ENCODE peak calls at places on chromosomes 13 and 19, in eight cellular contexts. W, M, B, V, H, L, Z and U are unnamed samples.

GRCh38 chr13:77811981-77812380 is 106.7 kb downstream of the EDNRB start:
- DNase-seq in W (no peak), M (no peak), B (no peak), V (no peak), H (no peak), L (no peak), Z (no peak), U (no peak)

GRCh38 chr13:92173254-92173653 is 774.8 kb downstream of the GPC5 start:
- DNase-seq in W (no peak), M (no peak), B (no peak), V (no peak), H (no peak), L (no peak), Z (no peak), U (no peak)

GRCh38 chr19:55563261-55563690 is 17.4 kb downstream of the ZNF579 start:
- DNase-seq in W (peak), M (no peak), B (peak), V (no peak), H (no peak), L (no peak), Z (peak), U (no peak)

GRCh38 chr19:6374711-6375410 is 872 bp downstream of the PSPN start:
- DNase-seq in W (no peak), M (no peak), B (no peak), V (no peak), H (no peak), L (no peak), Z (no peak), U (no peak)

GRCh38 chr19:43820098-43820860 is 6.8 kb upstream of the ZNF283 start:
- DNase-seq in W (peak), M (peak), B (peak), V (peak), H (peak), L (peak), Z (peak), U (no peak)

GRCh38 chr13:91609353-91609752 is 210.9 kb downstream of the GPC5 start:
- DNase-seq in W (peak), M (no peak), B (no peak), V (no peak), H (peak), L (no peak), Z (peak), U (no peak)

GRCh38 chr19:36916991-36917390 is 859 bp downstream of the ZNF568 start:
- DNase-seq in W (peak), M (peak), B (peak), V (peak), H (peak), L (no peak), Z (peak), U (no peak)

GRCh38 chr19:13705928-13706447 is 58.3 kb upstream of the MRI1 start:
- DNase-seq in W (no peak), M (no peak), B (no peak), V (no peak), H (no peak), L (no peak), Z (no peak), U (no peak)

GRCh38 chr19:46404884-46405658 is 8.3 kb downstream of the CCDC8 start:
- DNase-seq in W (peak), M (no peak), B (no peak), V (peak), H (no peak), L (no peak), Z (no peak), U (no peak)

GRCh38 chr13:90630716-90631115 is 716.8 kb upstream of the MIR17HG start:
- DNase-seq in W (no peak), M (no peak), B (no peak), V (no peak), H (no peak), L (no peak), Z (no peak), U (no peak)

GRCh38 chr19:44344255-44344654 is 12.2 kb downstream of the ZNF112 start:
- DNase-seq in W (no peak), M (peak), B (no peak), V (no peak), H (no peak), L (no peak), Z (no peak), U (no peak)

GRCh38 chr13:87677334-87678234 is 6.4 kb downstream of the SLITRK5 start:
- DNase-seq in W (no peak), M (peak), B (peak), V (no peak), H (no peak), L (peak), Z (no peak), U (peak)

GRCh38 chr19:14629557-14629956 is 45.1 kb downstream of the ADGRE3 start:
- DNase-seq in W (no peak), M (no peak), B (no peak), V (peak), H (no peak), L (no peak), Z (no peak), U (no peak)

GRCh38 chr13:114132419-114133121 is at the start of gene RASA3:
- DNase-seq in W (peak), M (peak), B (peak), V (peak), H (peak), L (peak), Z (peak), U (peak)

GRCh38 chr19:12156254-12157058 is at the start of gene ZNF625:
- DNase-seq in W (peak), M (peak), B (peak), V (peak), H (peak), L (peak), Z (peak), U (peak)

GRCh38 chr19:55301459-55302331 is 17.9 kb downstream of the BRSK1 start:
- DNase-seq in W (peak), M (peak), B (peak), V (peak), H (peak), L (peak), Z (peak), U (peak)

GRCh38 chr19:16825312-16826168 is 3.7 kb upstream of the SIN3B start:
- DNase-seq in W (peak), M (no peak), B (peak), V (peak), H (peak), L (peak), Z (peak), U (no peak)

GRCh38 chr19:16914421-16914820 is 25.6 kb downstream of the F2RL3 start:
- DNase-seq in W (no peak), M (no peak), B (no peak), V (no peak), H (no peak), L (peak), Z (no peak), U (no peak)

GRCh38 chr19:38839816-38840582 is 8.4 kb upstream of the ECH1 start:
- DNase-seq in W (no peak), M (no peak), B (no peak), V (peak), H (peak), L (no peak), Z (peak), U (no peak)

GRCh38 chr19:28633223-28634030 is 579.5 kb downstream of the UQCRFS1 start:
- DNase-seq in W (peak), M (peak), B (peak), V (peak), H (peak), L (no peak), Z (peak), U (peak)

GRCh38 chr13:39284801-39285388 is 246.6 kb downstream of the NHLRC3 start:
- DNase-seq in W (no peak), M (no peak), B (no peak), V (no peak), H (no peak), L (no peak), Z (no peak), U (no peak)
- TF ChIP-seq CTCF in W (peak), M (no peak), B (no peak), V (no peak), H (no peak), L (no peak), Z (peak), U (no peak)

GRCh38 chr13:47220453-47221150 is 323.7 kb upstream of the HTR2A start:
- DNase-seq in W (peak), M (no peak), B (peak), V (no peak), H (no peak), L (no peak), Z (peak), U (no peak)
- TF ChIP-seq CTCF in W (peak), M (no peak), B (peak), V (no peak), H (no peak), L (no peak), Z (no peak), U (no peak)

GRCh38 chr19:50465986-50466771 is 10.1 kb upstream of the EMC10 start:
- DNase-seq in W (no peak), M (no peak), B (peak), V (peak), H (no peak), L (no peak), Z (peak), U (peak)
- TF ChIP-seq CTCF in W (no peak), M (no peak), B (peak), V (no peak), H (no peak), L (peak), Z (no peak), U (peak)

GRCh38 chr19:19696386-19696785 is 27.7 kb downstream of the ZNF101 start:
- DNase-seq in W (no peak), M (no peak), B (no peak), V (no peak), H (no peak), L (no peak), Z (no peak), U (no peak)
- TF ChIP-seq CTCF in W (no peak), M (no peak), B (peak), V (no peak), H (no peak), L (no peak), Z (no peak), U (no peak)

GRCh38 chr13:52969373-52969772 is 59.2 kb upstream of the OLFM4 start:
- DNase-seq in W (no peak), M (no peak), B (peak), V (no peak), H (no peak), L (no peak), Z (no peak), U (no peak)

DNA sequence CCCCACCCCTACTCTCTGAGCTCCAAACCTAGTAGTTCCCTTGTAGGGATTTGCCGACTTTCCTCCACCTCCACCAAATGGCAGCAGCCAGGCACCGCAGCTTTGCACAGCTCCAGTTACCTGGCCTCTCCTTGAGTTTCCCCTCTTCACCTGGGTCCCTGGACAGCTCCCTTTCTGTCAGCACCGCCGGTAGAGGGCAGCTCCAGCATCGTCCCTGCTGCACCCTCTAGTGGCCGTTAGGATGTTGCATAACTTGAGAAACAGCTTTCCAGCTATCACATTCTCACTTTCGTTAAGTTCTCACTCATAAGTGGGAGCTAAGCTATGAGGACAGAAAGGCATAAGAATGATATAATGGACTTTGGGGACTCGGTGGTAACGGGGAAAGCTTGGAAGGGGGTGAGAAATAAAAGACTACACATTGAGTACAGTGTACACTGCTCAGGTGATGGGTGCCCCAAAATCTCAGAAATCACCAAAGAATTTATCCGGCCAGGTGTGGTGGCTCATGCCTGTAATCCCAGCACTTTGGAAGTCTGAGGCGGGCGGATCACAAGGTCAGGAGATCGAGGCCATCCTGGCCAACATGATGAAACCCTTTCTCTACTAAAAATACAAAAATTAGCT is 60.4 kb upstream of the OLFM4 start:
- DNase-seq in W (peak), M (peak), B (peak), V (peak), H (peak), L (peak), Z (peak), U (peak)
- TF ChIP-seq CTCF in W (peak), M (peak), B (peak), V (peak), H (peak), L (peak), Z (peak), U (peak)

DNA sequence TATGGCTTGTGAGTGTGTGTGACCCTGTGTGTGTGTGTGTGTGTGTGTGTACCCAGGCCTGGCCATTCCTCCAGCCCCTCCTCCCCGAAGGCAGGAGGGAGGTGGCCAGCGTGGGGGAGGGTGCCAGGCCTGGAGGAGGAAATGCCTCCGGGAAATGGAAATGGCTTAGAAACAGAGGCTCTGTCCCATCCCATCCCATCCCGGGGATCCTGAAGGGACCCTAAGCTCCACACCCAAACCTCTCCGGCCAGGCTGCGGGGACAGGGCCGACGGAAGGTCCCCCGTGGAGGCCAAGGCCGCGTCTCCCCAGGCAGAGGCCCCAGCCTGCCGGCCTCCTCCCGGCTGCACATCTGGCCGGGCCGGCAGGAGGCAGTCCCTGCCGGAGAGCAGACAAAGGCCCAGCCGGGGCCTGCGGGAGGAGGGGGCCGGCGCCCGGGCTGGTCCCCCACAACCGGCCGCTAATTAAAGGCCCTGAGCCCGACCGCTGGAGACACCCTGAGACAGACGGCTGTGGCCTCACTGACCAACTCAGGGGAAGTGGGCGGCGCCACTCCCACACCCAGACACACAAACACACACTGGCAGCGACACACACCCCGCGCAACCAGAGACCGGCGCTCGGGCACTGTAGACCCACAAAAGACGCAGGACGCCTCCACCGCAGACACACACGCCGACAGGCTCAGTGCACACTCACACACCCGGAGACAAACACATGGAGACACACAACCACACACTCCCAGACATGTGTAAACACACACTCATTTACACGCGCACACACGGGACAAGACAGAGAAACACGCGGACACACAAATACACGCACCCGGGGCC is 1.1 kb downstream of the ADAMTS10 start:
- DNase-seq in W (peak), M (no peak), B (peak), V (no peak), H (peak), L (peak), Z (peak), U (peak)
- TF ChIP-seq CTCF in W (peak), M (no peak), B (peak), V (no peak), H (no peak), L (no peak), Z (peak), U (peak)

DNA sequence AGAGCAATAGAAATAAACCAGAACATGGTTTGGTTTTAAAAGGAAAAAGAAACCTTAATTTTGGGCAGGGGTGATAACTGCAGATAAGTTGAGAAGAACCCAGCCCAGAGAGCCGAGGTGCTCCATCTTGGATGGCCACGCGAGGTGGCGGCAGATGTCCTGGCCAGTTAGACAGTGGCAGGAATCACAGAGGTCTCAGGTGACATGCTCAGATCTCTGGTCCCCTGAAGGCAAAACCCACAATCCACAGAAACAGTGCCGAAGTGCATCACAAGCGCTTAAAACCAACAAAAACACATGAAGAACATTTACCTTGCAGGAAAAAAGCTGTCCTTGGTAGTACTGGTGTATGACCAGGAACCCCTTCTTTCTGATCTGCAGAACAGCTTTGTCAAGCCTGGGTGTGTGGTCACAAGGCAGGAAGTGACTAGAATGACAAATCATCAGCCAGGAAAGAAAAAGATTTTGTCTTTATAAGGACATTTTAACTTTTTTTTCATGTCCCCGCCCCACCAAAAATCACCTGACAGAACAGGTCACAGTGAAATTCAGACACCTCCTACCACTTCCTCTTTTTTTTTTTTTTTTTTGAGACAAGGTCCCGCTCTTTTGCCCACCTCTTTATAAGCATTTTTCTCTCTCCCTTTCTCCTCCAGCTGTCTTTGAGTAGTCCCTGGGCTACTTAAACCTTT is at the start of gene LCP1:
- DNase-seq in W (no peak), M (peak), B (no peak), V (no peak), H (peak), L (no peak), Z (no peak), U (no peak)
- TF ChIP-seq CTCF in W (no peak), M (no peak), B (no peak), V (no peak), H (no peak), L (no peak), Z (no peak), U (no peak)

GRCh38 chr13:106595623-106596022 is 27.7 kb upstream of the ARGLU1 start:
- DNase-seq in W (no peak), M (no peak), B (no peak), V (no peak), H (no peak), L (no peak), Z (no peak), U (no peak)

GRCh38 chr13:106597190-106597589 is 29.3 kb upstream of the ARGLU1 start:
- DNase-seq in W (peak), M (no peak), B (no peak), V (no peak), H (no peak), L (no peak), Z (no peak), U (no peak)

GRCh38 chr13:106597759-106598395 is 29.9 kb upstream of the ARGLU1 start:
- DNase-seq in W (no peak), M (no peak), B (no peak), V (no peak), H (no peak), L (no peak), Z (no peak), U (no peak)

GRCh38 chr13:106594986-106595385 is 27.0 kb upstream of the ARGLU1 start:
- DNase-seq in W (no peak), M (no peak), B (no peak), V (no peak), H (no peak), L (no peak), Z (no peak), U (no peak)

DNA sequence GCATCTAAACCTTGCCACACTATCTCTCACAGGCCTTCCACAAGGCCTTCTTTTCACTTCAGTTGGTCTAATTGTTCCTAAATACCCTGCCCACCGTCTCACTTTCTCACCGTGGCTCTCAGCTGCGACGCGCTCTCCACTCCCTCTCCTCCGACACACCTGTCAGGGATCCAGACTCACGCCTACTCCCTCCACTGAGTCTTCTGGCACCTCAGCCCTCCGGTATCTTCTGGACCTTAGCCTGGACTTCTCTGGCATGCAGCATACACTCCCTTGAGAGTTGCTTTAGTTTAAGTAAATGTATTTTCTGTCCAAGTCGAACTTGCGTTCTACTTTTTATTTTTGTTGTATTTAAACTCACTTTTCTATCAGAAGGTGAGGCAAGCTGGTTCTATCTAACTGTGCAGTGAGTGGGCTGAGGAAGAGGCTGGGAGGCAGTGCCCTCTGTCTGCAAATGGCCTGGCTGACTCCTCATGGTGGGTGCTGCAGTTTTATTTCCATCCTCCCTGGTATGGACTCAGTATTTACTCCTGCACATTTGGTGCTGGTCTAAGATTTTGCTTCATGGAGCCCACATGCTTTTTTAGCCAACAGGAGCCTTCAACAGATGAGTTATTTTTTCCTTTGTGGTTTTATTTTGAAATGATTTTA is 28.5 kb upstream of the ARGLU1 start:
- DNase-seq in W (peak), M (no peak), B (no peak), V (no peak), H (no peak), L (peak), Z (no peak), U (no peak)
- TF ChIP-seq CTCF in W (peak), M (no peak), B (no peak), V (no peak), H (no peak), L (no peak), Z (peak), U (no peak)

DNA sequence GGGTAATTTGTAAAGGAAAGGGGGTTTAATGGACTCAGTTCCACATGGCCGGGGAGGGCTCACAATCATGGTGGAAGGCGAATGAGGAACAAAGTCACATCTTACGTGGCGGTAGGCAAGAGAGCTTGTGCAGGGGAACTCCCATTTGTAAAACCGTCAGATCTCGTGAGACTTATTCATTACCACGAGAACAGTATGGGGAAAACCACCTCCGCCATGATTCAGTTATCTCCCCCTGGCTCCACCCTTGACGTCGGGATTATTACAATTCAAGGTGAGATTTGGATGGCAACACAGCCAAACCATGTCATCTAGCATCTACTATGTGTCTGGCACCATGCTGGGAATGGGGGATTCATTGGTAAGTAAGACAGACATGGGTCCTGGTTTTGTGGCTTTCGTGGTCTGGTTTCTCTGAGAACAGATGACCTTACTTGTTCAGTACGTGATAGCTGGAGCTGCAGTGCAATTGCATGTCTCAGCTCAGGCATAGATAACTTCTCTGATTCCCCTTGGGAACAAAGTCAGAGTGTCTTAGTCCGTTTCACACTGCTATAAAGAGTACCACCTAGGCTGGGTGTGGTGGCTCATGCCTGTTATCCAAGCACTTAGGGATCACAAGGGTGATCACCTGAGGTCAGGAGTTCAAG is 8.3 kb downstream of the ZNF554 start:
- DNase-seq in W (no peak), M (no peak), B (no peak), V (no peak), H (no peak), L (no peak), Z (no peak), U (no peak)
- TF ChIP-seq CTCF in W (no peak), M (no peak), B (no peak), V (no peak), H (no peak), L (no peak), Z (no peak), U (no peak)

GRCh38 chr13:75685239-75685697 is 49.1 kb downstream of the LMO7 start:
- DNase-seq in W (peak), M (no peak), B (no peak), V (peak), H (no peak), L (no peak), Z (peak), U (no peak)
- TF ChIP-seq CTCF in W (peak), M (no peak), B (no peak), V (peak), H (no peak), L (no peak), Z (peak), U (no peak)